ENCODE peak calls at places on chromosome 18, in four cellular contexts. P is HepG2, J is H1, D is GM12878. A is an unnamed sample.

GRCh38 chr18:52345428-52345827 is 5.4 kb downstream of the DCC start:
- DNase-seq in D (no peak), P (no peak), J (no peak), A (no peak)

GRCh38 chr18:50955246-50955645 is 12.6 kb upstream of the ELAC1 start:
- DNase-seq in P (no peak), J (no peak), D (no peak), A (no peak)

GRCh38 chr18:22493940-22494339 is 76.2 kb upstream of the CTAGE1 start:
- DNase-seq in D (no peak), J (no peak), P (no peak), A (no peak)

GRCh38 chr18:944440-944839 is 39.8 kb downstream of the ADCYAP1 start:
- DNase-seq in D (no peak), J (no peak), P (no peak), A (no peak)

GRCh38 chr18:48486762-48487161 is 52.1 kb upstream of the CTIF start:
- DNase-seq in D (no peak), J (no peak), P (no peak), A (no peak)

GRCh38 chr18:23648456-23648855 is 14.3 kb downstream of the ANKRD29 start:
- DNase-seq in P (no peak), J (no peak), D (no peak), A (no peak)

GRCh38 chr18:685438-685837 is 27.0 kb downstream of the ENOSF1 start:
- DNase-seq in J (no peak), P (no peak), D (no peak), A (no peak)

GRCh38 chr18:36809590-36810381 is 19.0 kb downstream of the TPGS2 start:
- DNase-seq in D (peak; percentile 27), J (no peak), P (peak; percentile 56), A (peak; percentile 76)

GRCh38 chr18:78816916-78817315 is 162.7 kb upstream of the SALL3 start:
- DNase-seq in D (no peak), J (no peak), P (no peak), A (no peak)

GRCh38 chr18:1103567-1103966 is 198.9 kb downstream of the ADCYAP1 start:
- DNase-seq in D (no peak), J (no peak), P (no peak), A (no peak)

GRCh38 chr18:23106575-23106974 is 28.7 kb upstream of the CABLES1 start:
- DNase-seq in D (no peak), J (no peak), P (peak; percentile 78), A (no peak)

GRCh38 chr18:13236411-13236810 is 17.9 kb downstream of the LDLRAD4 start:
- DNase-seq in J (no peak), P (no peak), D (no peak), A (no peak)
- TF ChIP-seq TCF12 in J (no peak), P (no peak), D (no peak), A (no peak)

DNA sequence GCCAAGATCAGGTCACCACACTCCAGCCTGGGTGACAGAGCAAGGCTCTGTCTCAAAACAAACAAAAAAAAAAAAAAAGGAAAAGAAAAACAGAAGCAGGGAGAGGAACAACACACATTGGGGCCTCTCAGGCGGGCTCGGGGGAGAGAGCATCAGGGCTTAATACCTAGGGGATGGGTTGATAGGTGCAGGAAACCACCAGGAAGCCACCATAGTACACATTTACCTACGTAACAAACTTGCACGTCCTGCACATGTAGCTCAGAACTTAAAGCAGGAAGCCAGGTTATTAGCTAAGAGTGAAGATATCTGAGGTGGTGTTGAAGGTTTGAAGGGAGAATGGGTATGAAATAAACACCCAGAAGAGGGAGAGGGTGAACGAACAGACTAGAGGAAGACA is 81.0 kb upstream of the PMAIP1 start:
- DNase-seq in J (no peak), D (no peak), P (no peak), A (no peak)
- H3K4me3 ChIP-seq in J (no peak overlapping the region), D (no peak overlapping the region), P (no peak overlapping the region), A (no peak overlapping the region)

DNA sequence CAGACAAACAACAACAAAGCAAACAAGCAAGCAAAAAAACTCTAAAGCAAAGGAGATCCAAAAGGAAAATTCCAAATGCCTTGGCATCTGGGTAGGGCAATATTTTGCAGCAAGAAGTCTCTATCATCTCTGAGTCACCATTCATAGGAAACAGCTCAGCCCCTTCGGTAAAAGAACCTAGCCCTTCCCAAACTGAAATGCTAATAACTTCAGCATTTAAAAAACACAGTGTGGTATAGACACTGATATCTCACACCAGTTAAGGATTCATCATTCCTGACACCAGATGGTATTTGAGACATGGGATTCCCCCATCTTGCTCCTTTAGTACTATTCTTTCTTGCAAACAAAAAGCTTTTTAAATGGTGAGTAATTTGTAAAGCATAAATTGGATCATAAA is 491.8 kb downstream of the TXNL1 start:
- DNase-seq in J (no peak), D (no peak), P (no peak), A (no peak)
- TF ChIP-seq EP300 in J (no peak), D (no peak), P (no peak), A (no peak)

DNA sequence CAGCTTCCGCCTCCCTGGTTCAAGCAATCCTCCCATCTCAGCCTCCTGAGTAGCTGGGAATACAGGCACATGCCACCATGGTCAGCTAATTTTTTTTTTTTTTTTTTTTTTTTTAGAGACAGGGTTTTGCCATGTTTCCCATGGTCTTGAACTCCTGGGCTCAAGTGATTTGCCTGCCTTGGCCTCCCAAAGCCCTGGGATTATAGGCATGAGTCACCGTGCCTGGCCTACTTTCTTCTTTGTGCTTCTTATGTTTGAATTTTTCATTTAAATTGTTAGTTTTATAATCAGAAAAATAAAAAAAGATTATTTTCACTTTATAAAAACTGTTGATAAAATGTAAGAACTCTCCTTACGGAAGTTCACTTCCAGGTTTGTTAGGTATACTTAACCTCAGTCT is 101.5 kb upstream of the LPIN2 start:
- DNase-seq in J (no peak), D (no peak), P (no peak), A (no peak)
- TF ChIP-seq TCF12 in J (no peak), D (no peak), P (no peak), A (no peak)

DNA sequence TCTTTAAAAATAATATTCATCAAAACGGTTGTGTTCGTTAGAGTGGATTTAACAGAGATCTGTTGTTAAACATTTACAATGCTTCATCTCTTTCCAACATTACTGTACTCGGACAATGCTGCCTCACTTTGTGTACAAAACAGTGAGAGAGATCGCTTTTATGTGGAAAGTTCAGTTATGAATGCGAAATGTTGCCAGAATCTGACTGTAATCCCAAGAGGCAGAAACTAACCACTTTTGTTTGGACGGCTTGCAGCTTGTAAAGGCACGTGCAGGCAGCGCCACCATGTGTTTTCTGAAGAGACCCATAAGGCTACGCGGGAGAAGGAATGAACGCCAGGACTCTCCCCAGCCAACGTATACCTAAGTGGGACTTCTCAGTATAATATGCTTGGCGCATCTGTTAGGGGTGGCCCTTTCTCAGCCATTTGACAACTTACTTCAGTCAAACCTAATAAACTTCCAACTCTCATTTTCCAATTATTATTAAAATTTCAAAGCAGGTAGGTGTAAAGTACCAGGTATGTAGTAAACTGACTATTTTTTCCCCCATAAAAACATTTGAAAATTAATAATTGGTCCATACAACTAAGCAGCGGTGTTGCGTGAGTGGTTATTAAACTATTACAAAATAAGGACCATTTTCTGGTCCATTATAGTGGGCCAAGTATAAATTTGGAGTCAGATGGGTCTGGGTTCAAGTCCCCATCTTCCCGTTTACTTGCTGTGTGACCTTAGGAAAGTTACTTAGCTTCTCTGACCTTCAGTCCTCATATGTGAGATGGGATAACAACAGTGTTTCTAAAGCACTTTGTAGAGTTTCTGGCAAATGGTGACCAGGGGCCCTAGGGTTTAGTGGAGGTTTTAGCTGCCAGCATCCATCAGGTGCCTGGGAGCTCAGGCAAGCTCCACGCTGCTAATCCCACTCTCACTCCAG is 5.6 kb upstream of the NAPG start:
- DNase-seq in P (peak; percentile 76), D (peak; percentile 53), J (peak; percentile 58), A (peak; percentile 73)
- H3K4me3 ChIP-seq in P (no peak overlapping the region), D (no peak overlapping the region), J (no peak overlapping the region), A (no peak overlapping the region)

GRCh38 chr18:62876828-62877227 is 161.5 kb downstream of the PHLPP1 start:
- DNase-seq in J (no peak), P (no peak), D (no peak), A (no peak)

GRCh38 chr18:62877448-62878221 is 162.3 kb downstream of the PHLPP1 start:
- DNase-seq in J (peak; percentile 63), P (peak; percentile 30), D (no peak), A (no peak)

GRCh38 chr18:62876106-62876505 is 160.8 kb downstream of the PHLPP1 start:
- DNase-seq in D (no peak), J (no peak), P (no peak), A (no peak)

GRCh38 chr18:62880034-62880433 is 164.7 kb downstream of the PHLPP1 start:
- DNase-seq in J (no peak), D (no peak), P (no peak), A (no peak)

DNA sequence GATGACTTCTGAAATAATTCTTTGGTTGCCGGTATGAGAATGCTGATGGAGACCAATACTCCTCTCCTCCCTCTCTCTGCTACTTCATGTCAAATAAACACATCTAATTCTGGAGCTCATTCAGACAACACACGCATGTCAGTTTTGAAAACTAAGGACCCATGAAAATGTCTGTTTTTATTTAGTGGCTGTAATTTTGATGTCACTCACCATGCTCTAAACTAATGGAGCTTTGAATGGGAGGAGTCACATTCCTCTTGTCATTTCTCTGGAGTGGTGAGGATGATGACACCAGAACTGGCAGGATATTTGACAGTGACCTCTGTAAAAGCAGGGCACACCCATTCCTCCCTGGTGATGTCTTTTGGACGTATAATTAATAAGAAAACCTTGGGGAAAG is 163.0 kb downstream of the PHLPP1 start:
- DNase-seq in P (no peak), D (no peak), J (no peak), A (no peak)
- TF ChIP-seq EP300 in P (no peak), D (no peak), J (no peak), A (no peak)

DNA sequence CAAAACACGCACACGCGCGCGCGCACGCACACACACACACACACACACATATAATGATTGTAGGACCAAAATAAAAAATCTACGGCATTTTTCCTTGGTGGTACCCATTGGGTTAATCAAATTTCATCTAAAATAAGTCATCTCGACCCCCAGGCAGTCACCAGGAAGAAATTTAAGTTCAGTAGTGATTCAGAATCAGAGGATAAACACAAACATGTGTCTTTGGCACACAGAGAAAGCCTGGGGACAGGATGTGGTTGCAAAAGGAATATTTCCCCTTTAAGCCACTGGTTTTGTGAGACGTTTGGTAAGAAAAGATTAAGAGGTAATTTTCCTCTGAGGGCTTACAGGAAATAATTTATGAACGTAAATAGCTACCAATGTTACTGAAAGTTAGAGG is 171.6 kb upstream of the PIEZO2 start:
- DNase-seq in D (no peak), P (no peak), J (no peak), A (no peak)
- TF ChIP-seq TCF12 in D (no peak), P (no peak), J (no peak), A (peak; percentile 93)

GRCh38 chr18:6107794-6108193 is 212.5 kb upstream of the TMEM200C start:
- DNase-seq in J (no peak), D (no peak), P (no peak), A (no peak)
- H3K4me3 ChIP-seq in J (no peak overlapping the region), D (no peak overlapping the region), P (no peak overlapping the region), A (no peak overlapping the region)

GRCh38 chr18:35343936-35344735 is at the start of gene ZNF24:
- DNase-seq in P (peak; percentile 91), J (peak; percentile 68), D (peak; percentile 61), A (peak; percentile 95)
- TF ChIP-seq EP300 in P (peak; percentile 33), J (no peak), D (peak; percentile 21), A (peak; percentile 12)

GRCh38 chr18:61894751-61895524 is 2.1 kb upstream of the RNF152 start:
- DNase-seq in P (no peak), J (no peak), D (no peak), A (no peak)

GRCh38 chr18:61896767-61897166 is 4.0 kb upstream of the RNF152 start:
- DNase-seq in P (no peak), D (no peak), J (no peak), A (peak; percentile 65)

GRCh38 chr18:61898576-61899205 is 5.9 kb upstream of the RNF152 start:
- DNase-seq in P (peak; percentile 8), D (no peak), J (no peak), A (no peak)

GRCh38 chr18:61893971-61894750 is 1.4 kb upstream of the RNF152 start:
- DNase-seq in P (peak; percentile 11), J (peak; percentile 27), D (no peak), A (peak; percentile 97)

GRCh38 chr18:61896118-61896517 is 3.3 kb upstream of the RNF152 start:
- DNase-seq in J (no peak), D (no peak), P (no peak), A (no peak)
- TF ChIP-seq TCF12 in J (no peak), D (no peak), P (no peak), A (no peak)

A was measured in SK-N-SH.